ENCODE peak calls at places on chromosomes 11 and 22, in ten cellular contexts. K is NCI-H345; O is activated CD4-positive, CD25-positive, alpha-beta regulatory T cell; N is AG09309; V is NCI-H2171 treated with DMSO at 0.1 percent for 48 hours; C is Kasumi-1; D is stomach; Q is activated T-helper 1 cell treated with anti-CD3 and anti-CD28 coated beads, Interleukin-12 subunit alpha, Interleukin-12 subunit beta, Interleukin-2, Interleukin-4 antibody, amounts not matched to agents 30 ng/mL and 10 ng/mL and 1 ng/mL, durations not matched to agents 14 hours and 24 hours and 36 hours; Z is stimulated activated CD8-positive, alpha-beta memory T cell treated with anti-CD3 and anti-CD28 coated beads, Interleukin-7, amount 100 ng/mL, for 4 hours; E is stimulated activated CD4-positive, alpha-beta T cell treated with anti-CD3 and anti-CD28 coated beads, Interleukin-15, amount 100 ng/mL, for 24 hours. H is an unnamed sample.
A peak's percentile ranks its signal among the peaks of the same experiment; 100 is the strongest.

GRCh38 chr11:9386086-9386485 is 1.6 kb downstream of the IPO7 start:
- DNase-seq in O (no peak), Z (no peak), D (no peak), Q (no peak), C (no peak), K (no peak), N (no peak), V (no peak), E (no peak), H (no peak)

GRCh38 chr11:130513132-130513531 is 64.7 kb downstream of the ADAMTS15 start:
- DNase-seq in O (no peak), C (no peak), V (peak; percentile 55), Q (no peak), Z (no peak), E (no peak), D (peak; percentile 69), N (no peak), K (no peak), H (no peak)

GRCh38 chr11:32023370-32023964 is 67.4 kb upstream of the RCN1 start:
- DNase-seq in C (no peak), D (no peak), E (no peak), Q (no peak), O (no peak), V (no peak), K (no peak), Z (no peak), N (no peak), H (no peak)

GRCh38 chr11:61810671-61811175 is 6.1 kb downstream of the FADS1 start:
- DNase-seq in Q (no peak), E (no peak), C (no peak), D (no peak), Z (no peak), K (no peak), V (no peak), N (no peak), O (no peak), H (no peak)

GRCh38 chr11:79439893-79440450 is 858 bp downstream of the TENM4 start:
- DNase-seq in K (peak; percentile 53), O (no peak), E (peak; percentile 4), D (no peak), V (peak; percentile 59), N (no peak), Q (no peak), C (no peak), Z (no peak), H (no peak)

GRCh38 chr11:76747428-76747979 is 35.7 kb upstream of the TSKU start:
- DNase-seq in O (no peak), N (no peak), Q (no peak), D (no peak), K (no peak), C (no peak), Z (no peak), E (no peak), V (no peak), H (no peak)

GRCh38 chr11:100151944-100152343 is 535.1 kb upstream of the ARHGAP42 start:
- DNase-seq in E (no peak), N (no peak), D (no peak), Q (no peak), O (no peak), V (no peak), K (no peak), Z (no peak), C (peak; percentile 70), H (no peak)

GRCh38 chr22:32745251-32745995 is 56.1 kb upstream of the TIMP3 start:
- DNase-seq in Q (no peak), K (no peak), O (no peak), E (no peak), Z (no peak), N (peak; percentile 11), D (no peak), C (no peak), V (no peak), H (no peak)

GRCh38 chr11:125873881-125874555 is 13.4 kb upstream of the HYLS1 start:
- DNase-seq in K (no peak), O (no peak), D (no peak), N (no peak), E (no peak), Z (no peak), Q (no peak), C (no peak), V (no peak), H (no peak)

GRCh38 chr11:134668796-134669195 is 256.8 kb upstream of the B3GAT1 start:
- DNase-seq in D (peak; percentile 14), E (no peak), Z (no peak), N (no peak), K (no peak), Q (no peak), O (no peak), C (no peak), V (no peak), H (no peak)

GRCh38 chr11:102070766-102071165 is 23.5 kb downstream of the CFAP300 start:
- DNase-seq in V (no peak), Q (no peak), N (no peak), K (no peak), O (no peak), C (no peak), E (no peak), D (no peak), Z (no peak), H (no peak)

GRCh38 chr11:76339217-76339616 is 41.7 kb downstream of the THAP12 start:
- DNase-seq in Z (no peak), K (no peak), O (no peak), V (no peak), Q (no peak), N (peak; percentile 8), C (peak; percentile 88), D (no peak), E (no peak), H (no peak)

GRCh38 chr22:32200752-32201151 is 4.1 kb downstream of the RFPL2 start:
- DNase-seq in K (no peak), C (no peak), V (peak; percentile 17), N (no peak), Q (no peak), Z (no peak), D (no peak), E (peak; percentile 15), O (no peak), H (no peak)

GRCh38 chr11:102118937-102119336 is 8.7 kb downstream of the YAP1 start:
- DNase-seq in N (no peak), Q (no peak), O (no peak), C (no peak), E (no peak), Z (no peak), K (peak; percentile 68), V (no peak), D (no peak), H (peak; percentile 49)

GRCh38 chr22:47098554-47098953 is 336.1 kb downstream of the TBC1D22A start:
- DNase-seq in N (no peak), C (no peak), Q (no peak), Z (no peak), K (no peak), E (no peak), V (no peak), O (no peak), D (no peak), H (no peak)

GRCh38 chr11:57428643-57429042 is 1.7 kb upstream of the SLC43A3 start:
- DNase-seq in Q (no peak), K (no peak), C (no peak), N (no peak), V (no peak), O (no peak), E (no peak), D (no peak), Z (no peak), H (no peak)

GRCh38 chr11:122082203-122082602 is 33.8 kb downstream of the BLID start:
- DNase-seq in E (no peak), O (no peak), N (no peak), D (no peak), V (no peak), K (no peak), C (no peak), Q (no peak), Z (no peak), H (no peak)

GRCh38 chr11:115279831-115280761 is 224.1 kb downstream of the CADM1 start:
- DNase-seq in C (no peak), Z (no peak), Q (no peak), D (no peak), V (no peak), O (no peak), K (no peak), N (no peak), E (no peak), H (no peak)

GRCh38 chr11:35354644-35355043 is 64.7 kb downstream of the SLC1A2 start:
- DNase-seq in K (no peak), E (no peak), Z (no peak), O (no peak), Q (no peak), C (no peak), V (no peak), N (no peak), D (no peak), H (no peak)

GRCh38 chr11:60941371-60942119 is 10.4 kb downstream of the SLC15A3 start:
- DNase-seq in Z (no peak), K (no peak), E (no peak), Q (no peak), D (no peak), V (peak; percentile 43), C (no peak), N (no peak), O (no peak), H (no peak)

GRCh38 chr22:48744967-48745841 is 1082.5 kb downstream of the BRD1 start:
- DNase-seq in Q (no peak), Z (no peak), V (no peak), O (no peak), N (no peak), D (peak; percentile 8), C (no peak), K (no peak), E (no peak), H (no peak)

GRCh38 chr22:35568751-35569725 is 28.4 kb downstream of the RASD2 start:
- DNase-seq in O (no peak), Q (no peak), N (peak; percentile 44), Z (no peak), K (peak; percentile 42), D (peak; percentile 28), E (no peak), C (no peak), V (no peak), H (no peak)

GRCh38 chr11:396511-396947 is 2.5 kb downstream of the PKP3 start:
- DNase-seq in K (peak; percentile 66), D (no peak), E (no peak), Q (no peak), O (no peak), C (peak; percentile 26), V (no peak), N (no peak), Z (no peak), H (no peak)

GRCh38 chr11:113722221-113722620 is 16.1 kb upstream of the TMPRSS5 start:
- DNase-seq in K (no peak), V (no peak), N (no peak), Q (no peak), E (no peak), C (no peak), D (no peak), Z (no peak), O (no peak), H (no peak)

GRCh38 chr22:23175817-23176644 is 4.3 kb upstream of the BCR start:
- DNase-seq in D (no peak), O (no peak), V (peak; percentile 94), C (no peak), Z (no peak), N (no peak), Q (no peak), E (no peak), K (no peak), H (no peak)

GRCh38 chr22:31742115-31742514 is 7.8 kb downstream of the PRR14L start:
- DNase-seq in O (no peak), N (no peak), E (no peak), K (no peak), C (no peak), Z (no peak), V (no peak), Q (no peak), D (no peak), H (no peak)

GRCh38 chr11:61315260-61315659 is 17.6 kb downstream of the DDB1 start:
- DNase-seq in Z (no peak), N (no peak), Q (no peak), O (no peak), E (no peak), C (no peak), K (no peak), V (no peak), D (no peak), H (no peak)

GRCh38 chr22:27760474-27760873 is 41.1 kb downstream of the MN1 start:
- DNase-seq in D (no peak), N (no peak), K (no peak), C (no peak), Q (no peak), V (no peak), O (no peak), Z (no peak), E (no peak), H (no peak)

H was measured in NCI-H1417.